ENCODE peak calls at places on chromosomes 2 and 18, in six cellular contexts. One of them, this sample, is unnamed.

GRCh38 chr2:112712903-112713584 is 7.8 kb upstream of the NT5DC4 start:
- DNase-seq in A549: peak
- DNase-seq in MM.1S: no peak
- DNase-seq in AG04450: no peak
- DNase-seq in dorsolateral prefrontal cortex: no peak
- DNase-seq in gastrocnemius medialis: no peak
- DNase-seq in this sample: no peak

GRCh38 chr2:148052687-148053086 is 31.8 kb downstream of the MBD5 start:
- DNase-seq in A549: no peak
- DNase-seq in MM.1S: no peak
- DNase-seq in gastrocnemius medialis: no peak
- DNase-seq in AG04450: no peak
- DNase-seq in dorsolateral prefrontal cortex: no peak
- DNase-seq in this sample: no peak

GRCh38 chr2:104825124-104825865 is 28.6 kb upstream of the POU3F3 start:
- DNase-seq in MM.1S: no peak
- DNase-seq in gastrocnemius medialis: no peak
- DNase-seq in dorsolateral prefrontal cortex: no peak
- DNase-seq in AG04450: no peak
- DNase-seq in A549: no peak
- DNase-seq in this sample: no peak

GRCh38 chr18:79985172-79985571 is 3.2 kb downstream of the TXNL4A start:
- DNase-seq in MM.1S: no peak
- DNase-seq in dorsolateral prefrontal cortex: no peak
- DNase-seq in A549: no peak
- DNase-seq in gastrocnemius medialis: no peak
- DNase-seq in AG04450: no peak
- DNase-seq in this sample: no peak

GRCh38 chr2:235263205-235264120 is 230.4 kb upstream of the AGAP1 start:
- DNase-seq in A549: peak
- DNase-seq in MM.1S: no peak
- DNase-seq in dorsolateral prefrontal cortex: peak
- DNase-seq in gastrocnemius medialis: peak
- DNase-seq in AG04450: peak
- DNase-seq in this sample: no peak

GRCh38 chr2:143480586-143481230 is 351.5 kb downstream of the ARHGAP15 start:
- DNase-seq in A549: no peak
- DNase-seq in MM.1S: no peak
- DNase-seq in dorsolateral prefrontal cortex: no peak
- DNase-seq in gastrocnemius medialis: no peak
- DNase-seq in AG04450: no peak
- DNase-seq in this sample: no peak

GRCh38 chr18:52175406-52175805 is 164.6 kb upstream of the DCC start:
- DNase-seq in gastrocnemius medialis: no peak
- DNase-seq in A549: no peak
- DNase-seq in dorsolateral prefrontal cortex: no peak
- DNase-seq in AG04450: no peak
- DNase-seq in MM.1S: no peak
- DNase-seq in this sample: no peak

GRCh38 chr2:240149943-240150784 is 9.7 kb upstream of the OTOS start:
- DNase-seq in MM.1S: no peak
- DNase-seq in gastrocnemius medialis: no peak
- DNase-seq in A549: peak
- DNase-seq in dorsolateral prefrontal cortex: peak
- DNase-seq in AG04450: no peak
- DNase-seq in this sample: no peak

GRCh38 chr2:20538308-20539132 is 91.6 kb downstream of the RHOB start:
- DNase-seq in MM.1S: no peak
- DNase-seq in AG04450: no peak
- DNase-seq in A549: no peak
- DNase-seq in gastrocnemius medialis: peak
- DNase-seq in dorsolateral prefrontal cortex: no peak
- DNase-seq in this sample: no peak

GRCh38 chr2:99425022-99425421 is 64.8 kb downstream of the REV1 start:
- DNase-seq in AG04450: peak
- DNase-seq in gastrocnemius medialis: no peak
- DNase-seq in A549: no peak
- DNase-seq in MM.1S: no peak
- DNase-seq in dorsolateral prefrontal cortex: no peak
- DNase-seq in this sample: no peak

GRCh38 chr18:59814872-59815271 is 84.9 kb upstream of the PMAIP1 start:
- DNase-seq in dorsolateral prefrontal cortex: no peak
- DNase-seq in A549: peak
- DNase-seq in AG04450: peak
- DNase-seq in gastrocnemius medialis: no peak
- DNase-seq in MM.1S: no peak
- DNase-seq in this sample: no peak

GRCh38 chr2:676647-677055 is 555 bp downstream of the TMEM18 start:
- DNase-seq in dorsolateral prefrontal cortex: peak
- DNase-seq in MM.1S: peak
- DNase-seq in AG04450: peak
- DNase-seq in A549: peak
- DNase-seq in gastrocnemius medialis: peak
- DNase-seq in this sample: peak

GRCh38 chr2:168635065-168635577 is 167.3 kb upstream of the NOSTRIN start:
- DNase-seq in A549: no peak
- DNase-seq in AG04450: peak
- DNase-seq in gastrocnemius medialis: peak
- DNase-seq in MM.1S: no peak
- DNase-seq in dorsolateral prefrontal cortex: no peak
- DNase-seq in this sample: no peak

GRCh38 chr2:46098606-46099005 is 198.6 kb upstream of the EPAS1 start:
- DNase-seq in A549: peak
- DNase-seq in MM.1S: no peak
- DNase-seq in dorsolateral prefrontal cortex: no peak
- DNase-seq in AG04450: peak
- DNase-seq in gastrocnemius medialis: no peak
- DNase-seq in this sample: no peak

GRCh38 chr18:46676162-46676830 is 19.3 kb upstream of the LOXHD1 start:
- DNase-seq in AG04450: no peak
- DNase-seq in A549: peak
- DNase-seq in dorsolateral prefrontal cortex: no peak
- DNase-seq in MM.1S: no peak
- DNase-seq in gastrocnemius medialis: no peak
- DNase-seq in this sample: no peak

GRCh38 chr2:144504191-144504590 is 15.7 kb downstream of the ZEB2 start:
- DNase-seq in MM.1S: no peak
- DNase-seq in dorsolateral prefrontal cortex: no peak
- DNase-seq in A549: no peak
- DNase-seq in AG04450: no peak
- DNase-seq in gastrocnemius medialis: no peak
- DNase-seq in this sample: no peak

GRCh38 chr2:68764781-68765385 is 30.3 kb downstream of the ARHGAP25 start:
- DNase-seq in gastrocnemius medialis: no peak
- DNase-seq in dorsolateral prefrontal cortex: no peak
- DNase-seq in AG04450: peak
- DNase-seq in A549: no peak
- DNase-seq in MM.1S: no peak
- DNase-seq in this sample: no peak

GRCh38 chr2:68765739-68766377 is 31.2 kb downstream of the ARHGAP25 start:
- DNase-seq in MM.1S: peak
- DNase-seq in gastrocnemius medialis: no peak
- DNase-seq in dorsolateral prefrontal cortex: no peak
- DNase-seq in AG04450: no peak
- DNase-seq in A549: no peak
- DNase-seq in this sample: no peak

GRCh38 chr2:68764041-68764780 is 29.6 kb downstream of the ARHGAP25 start:
- DNase-seq in gastrocnemius medialis: no peak
- DNase-seq in A549: no peak
- DNase-seq in AG04450: no peak
- DNase-seq in dorsolateral prefrontal cortex: no peak
- DNase-seq in MM.1S: no peak
- DNase-seq in this sample: no peak

GRCh38 chr2:68762112-68762511 is 27.5 kb downstream of the ARHGAP25 start:
- DNase-seq in gastrocnemius medialis: no peak
- DNase-seq in A549: no peak
- DNase-seq in AG04450: no peak
- DNase-seq in dorsolateral prefrontal cortex: no peak
- DNase-seq in MM.1S: no peak
- DNase-seq in this sample: no peak

DNA sequence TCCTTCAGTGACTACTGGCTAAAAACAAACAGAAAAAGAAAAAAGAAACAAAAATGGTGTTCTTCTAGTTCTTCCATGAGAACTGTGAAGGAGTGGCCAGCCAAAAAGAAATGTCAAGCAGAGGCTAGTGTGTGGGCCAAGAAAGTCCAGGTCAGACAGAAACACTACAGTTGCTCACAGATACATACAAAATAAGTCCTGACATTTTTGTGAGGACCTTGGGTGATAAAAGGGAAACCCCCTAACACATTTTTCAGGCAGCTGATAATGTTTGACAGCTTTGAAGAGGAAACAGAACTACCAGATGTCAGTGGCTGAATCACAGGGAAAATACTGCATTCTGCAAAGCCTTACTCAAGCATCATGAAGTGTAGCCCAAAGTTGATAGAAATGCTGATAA is 28.1 kb downstream of the ARHGAP25 start:
- DNase-seq in AG04450: no peak
- DNase-seq in gastrocnemius medialis: no peak
- DNase-seq in MM.1S: peak
- DNase-seq in A549: no peak
- DNase-seq in dorsolateral prefrontal cortex: no peak
- DNase-seq in this sample: no peak
- H3K4me3 ChIP-seq in AG04450: no peak
- H3K4me3 ChIP-seq in gastrocnemius medialis: no peak
- H3K4me3 ChIP-seq in MM.1S: no peak
- H3K4me3 ChIP-seq in A549: no peak
- H3K4me3 ChIP-seq in dorsolateral prefrontal cortex: no peak
- H3K4me3 ChIP-seq in this sample: no peak

GRCh38 chr18:6781179-6781714 is 51.7 kb downstream of the ARHGAP28 start:
- DNase-seq in dorsolateral prefrontal cortex: no peak
- DNase-seq in A549: no peak
- DNase-seq in AG04450: no peak
- DNase-seq in gastrocnemius medialis: peak
- DNase-seq in MM.1S: no peak
- DNase-seq in this sample: no peak
- H3K27ac ChIP-seq in dorsolateral prefrontal cortex: no peak
- H3K27ac ChIP-seq in A549: no peak
- H3K27ac ChIP-seq in AG04450: no peak
- H3K27ac ChIP-seq in gastrocnemius medialis: peak
- H3K27ac ChIP-seq in MM.1S: no peak
- H3K27ac ChIP-seq in this sample: no peak

GRCh38 chr2:166934817-166935216 is 46.5 kb downstream of the XIRP2 start:
- DNase-seq in AG04450: no peak
- DNase-seq in gastrocnemius medialis: no peak
- DNase-seq in A549: no peak
- DNase-seq in MM.1S: no peak
- DNase-seq in dorsolateral prefrontal cortex: no peak
- DNase-seq in this sample: no peak
- TF ChIP-seq CTCF in AG04450: no peak
- TF ChIP-seq CTCF in gastrocnemius medialis: no peak
- TF ChIP-seq CTCF in A549: no peak
- TF ChIP-seq CTCF in MM.1S: no peak
- TF ChIP-seq CTCF in dorsolateral prefrontal cortex: no peak
- TF ChIP-seq CTCF in this sample: no peak

GRCh38 chr2:101518470-101519172 is 43.7 kb upstream of the RFX8 start:
- DNase-seq in A549: peak
- DNase-seq in gastrocnemius medialis: peak
- DNase-seq in MM.1S: no peak
- DNase-seq in AG04450: no peak
- DNase-seq in dorsolateral prefrontal cortex: peak
- DNase-seq in this sample: no peak
- H3K4me3 ChIP-seq in A549: peak
- H3K4me3 ChIP-seq in gastrocnemius medialis: no peak
- H3K4me3 ChIP-seq in MM.1S: no peak
- H3K4me3 ChIP-seq in AG04450: no peak
- H3K4me3 ChIP-seq in dorsolateral prefrontal cortex: peak
- H3K4me3 ChIP-seq in this sample: no peak

GRCh38 chr2:26991717-26992116 is 21.3 kb downstream of the MAPRE3 start:
- DNase-seq in A549: no peak
- DNase-seq in gastrocnemius medialis: no peak
- DNase-seq in AG04450: no peak
- DNase-seq in MM.1S: no peak
- DNase-seq in dorsolateral prefrontal cortex: no peak
- DNase-seq in this sample: no peak
- H3K27ac ChIP-seq in A549: no peak
- H3K27ac ChIP-seq in gastrocnemius medialis: no peak
- H3K27ac ChIP-seq in AG04450: no peak
- H3K27ac ChIP-seq in MM.1S: no peak
- H3K27ac ChIP-seq in dorsolateral prefrontal cortex: no peak
- H3K27ac ChIP-seq in this sample: no peak

This sample was measured in thoracic aorta.